ENCODE peak calls at places on chromosomes 12 and 14, in four cellular contexts. E is heart left ventricle; M is naive thymus-derived CD4-positive, alpha-beta T cell; Q is H1. T is an unnamed sample.

GRCh38 chr12:96187675-96188355 is 6.4 kb upstream of the ELK3 start:
- DNase-seq in E (no peak), M (no peak), Q (no peak), T (no peak)

GRCh38 chr12:78315018-78315417 is 484.3 kb downstream of the NAV3 start:
- DNase-seq in E (no peak), M (no peak), Q (no peak), T (no peak)

GRCh38 chr14:105074601-105075053 is 9.4 kb upstream of the GPR132 start:
- DNase-seq in E (no peak), M (no peak), Q (no peak), T (no peak)

GRCh38 chr12:93149228-93149627 is 220.1 kb upstream of the EEA1 start:
- DNase-seq in E (no peak), M (no peak), Q (no peak), T (no peak)

GRCh38 chr14:100988011-100988410 is 84.5 kb upstream of the RTL1 start:
- DNase-seq in E (no peak), M (no peak), Q (no peak), T (no peak)

GRCh38 chr12:76346798-76347420 is 1.3 kb downstream of the BBS10 start:
- DNase-seq in E (no peak), M (no peak), Q (no peak), T (no peak)

GRCh38 chr14:76872796-76873432 is 46.7 kb downstream of the LRRC74A start:
- DNase-seq in E (no peak), M (peak; percentile 35), Q (no peak), T (no peak)

GRCh38 chr12:132951649-132952048 is 4.5 kb downstream of the ZNF605 start:
- DNase-seq in E (no peak), M (no peak), Q (no peak), T (no peak)

GRCh38 chr14:64174922-64175782 is 119.0 kb downstream of the ESR2 start:
- DNase-seq in E (no peak), M (no peak), Q (no peak), T (no peak)

GRCh38 chr14:88166616-88167015 is 156.5 kb downstream of the KCNK10 start:
- DNase-seq in E (no peak), M (no peak), Q (no peak), T (no peak)

GRCh38 chr12:21894792-21895392 is 46.3 kb downstream of the ABCC9 start:
- DNase-seq in E (no peak), M (no peak), Q (no peak), T (no peak)

GRCh38 chr12:55982319-55982936 is 8.6 kb downstream of the RAB5B start:
- DNase-seq in E (no peak), M (no peak), Q (no peak), T (no peak)

GRCh38 chr12:83123039-83123438 is 436.3 kb downstream of the TMTC2 start:
- DNase-seq in E (no peak), M (no peak), Q (no peak), T (no peak)

GRCh38 chr12:32201996-32202395 is 95.3 kb downstream of the BICD1 start:
- DNase-seq in E (no peak), M (no peak), Q (no peak), T (no peak)

GRCh38 chr12:10175849-10176641 is 2.8 kb upstream of the TMEM52B start:
- DNase-seq in E (no peak), M (no peak), Q (no peak), T (no peak)

GRCh38 chr14:31897581-31898186 is 179.4 kb upstream of the ARHGAP5 start:
- DNase-seq in E (no peak), M (no peak), Q (no peak), T (no peak)

GRCh38 chr14:34129927-34130552 is 179.2 kb upstream of the EGLN3 start:
- DNase-seq in E (no peak), M (no peak), Q (no peak), T (no peak)

GRCh38 chr12:114668151-114668891 is 15.7 kb downstream of the TBX3 start:
- DNase-seq in E (peak; percentile 83), M (no peak), Q (peak; percentile 70), T (no peak)

GRCh38 chr14:77738559-77739250 is 22.3 kb downstream of the SNW1 start:
- DNase-seq in E (no peak), M (no peak), Q (no peak), T (no peak)

DNA sequence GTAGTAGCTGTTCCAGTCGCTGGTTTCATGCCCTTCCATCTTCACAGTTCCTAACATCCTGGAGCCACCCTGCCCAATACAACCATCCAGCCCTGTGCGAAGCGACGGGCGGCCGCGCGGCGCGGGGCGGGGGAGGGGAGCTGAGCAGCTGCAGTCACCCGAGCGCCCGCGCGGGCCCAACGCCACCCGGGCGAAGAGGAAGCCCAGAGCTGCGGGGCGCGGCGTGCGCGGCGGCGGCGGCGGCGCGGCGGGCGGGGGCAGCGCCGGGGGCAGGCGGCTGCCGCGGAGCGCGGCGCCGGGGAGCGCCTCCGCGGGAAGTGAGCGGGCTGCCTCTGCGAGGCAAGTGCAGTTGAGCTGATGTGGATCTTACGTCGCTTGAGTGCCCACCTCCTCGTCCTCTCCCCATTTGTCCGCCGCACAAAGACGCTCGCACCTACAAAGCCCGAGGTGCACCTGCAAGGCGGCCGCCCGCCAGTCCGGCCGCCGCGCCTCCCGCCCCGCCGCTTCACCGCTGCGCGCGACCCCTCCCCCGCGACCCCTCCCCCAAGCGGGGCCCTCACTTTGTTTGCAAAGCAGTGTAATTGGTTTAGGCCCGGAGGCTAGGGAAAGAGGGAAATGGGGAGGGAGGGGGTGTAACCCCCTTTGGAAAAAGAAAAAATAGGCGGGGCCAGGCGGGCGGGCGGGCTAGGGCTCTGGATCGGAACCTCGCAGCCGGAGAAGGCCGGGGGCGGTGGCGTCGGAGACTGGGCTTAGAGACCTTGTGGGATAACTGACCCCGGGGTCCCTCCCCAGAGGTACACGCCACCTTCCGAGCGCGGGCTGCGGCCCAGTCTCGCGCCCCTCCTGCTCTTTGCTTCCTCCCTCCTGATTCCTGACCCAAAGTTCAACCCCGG is at the start of the genes FOXA1 and TTC6:
- DNase-seq in E (no peak), M (no peak), Q (no peak), T (no peak)
- H3K4me3 ChIP-seq in E (peak within 1 kb of the TSS; percentile 43), M (no peak within 1 kb of the TSS), Q (peak within 1 kb of the TSS; percentile 36), T (peak within 1 kb of the TSS; percentile 38)

GRCh38 chr12:107776171-107776570 is 1.7 kb downstream of the ASCL4 start:
- DNase-seq in E (no peak), M (no peak), Q (no peak), T (no peak)

GRCh38 chr12:107780298-107780697 is 5.8 kb downstream of the ASCL4 start:
- DNase-seq in E (no peak), M (no peak), Q (no peak), T (no peak)

GRCh38 chr12:107779077-107779840 is 4.8 kb downstream of the ASCL4 start:
- DNase-seq in E (no peak), M (no peak), Q (no peak), T (no peak)

GRCh38 chr12:107775093-107775721 is 703 bp downstream of the ASCL4 start:
- DNase-seq in E (no peak), M (no peak), Q (peak; percentile 62), T (peak; percentile 61)

GRCh38 chr12:107778383-107779015 is 4.0 kb downstream of the ASCL4 start:
- DNase-seq in E (no peak), M (no peak), Q (no peak), T (no peak)
- H3K27me3 ChIP-seq in E (peaks cover 21% of the 10 kb centered on the region), M (peaks cover 4% of the 10 kb centered on the region), Q (peaks cover 37% of the 10 kb centered on the region), T (peaks cover 24% of the 10 kb centered on the region)

GRCh38 chr12:2231011-2231595 is 178.3 kb downstream of the CACNA1C start:
- DNase-seq in E (no peak), M (no peak), Q (no peak), T (no peak)
- H3K27ac ChIP-seq in E (peak overlapping the region; percentile 24), M (no peak overlapping the region), Q (no peak overlapping the region), T (no peak overlapping the region)

GRCh38 chr14:22535126-22535525 is 53.9 kb downstream of the DAD1 start:
- DNase-seq in E (no peak), M (no peak), Q (no peak), T (no peak)
- H3K4me3 ChIP-seq in E (no peak overlapping the region), M (peak overlapping the region; percentile 44), Q (no peak overlapping the region), T (no peak overlapping the region)

DNA sequence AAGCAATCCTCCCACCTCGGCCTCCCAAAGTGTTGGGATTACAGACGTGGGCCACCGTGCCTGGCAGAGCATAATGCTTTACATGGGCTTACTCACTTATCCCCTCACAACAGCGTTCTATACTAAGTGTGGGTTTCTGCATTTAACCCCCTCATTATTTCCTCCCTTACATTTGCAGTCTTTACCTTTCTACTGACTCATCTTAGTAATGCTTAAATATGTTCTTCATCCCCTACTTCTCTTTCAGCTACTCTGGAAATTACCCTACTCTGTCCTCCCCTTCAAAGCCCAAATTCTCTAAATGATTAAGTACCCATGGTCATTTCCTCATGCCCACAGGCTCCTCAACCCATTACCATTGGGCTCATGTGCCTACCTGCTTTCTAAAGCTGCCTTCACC is 40.7 kb downstream of the NKX2-1 start:
- DNase-seq in E (no peak), M (no peak), Q (no peak), T (no peak)
- H3K27me3 ChIP-seq in E (no peaks in the 10 kb centered on the region), M (no peaks in the 10 kb centered on the region), Q (no peaks in the 10 kb centered on the region), T (no peaks in the 10 kb centered on the region)

DNA sequence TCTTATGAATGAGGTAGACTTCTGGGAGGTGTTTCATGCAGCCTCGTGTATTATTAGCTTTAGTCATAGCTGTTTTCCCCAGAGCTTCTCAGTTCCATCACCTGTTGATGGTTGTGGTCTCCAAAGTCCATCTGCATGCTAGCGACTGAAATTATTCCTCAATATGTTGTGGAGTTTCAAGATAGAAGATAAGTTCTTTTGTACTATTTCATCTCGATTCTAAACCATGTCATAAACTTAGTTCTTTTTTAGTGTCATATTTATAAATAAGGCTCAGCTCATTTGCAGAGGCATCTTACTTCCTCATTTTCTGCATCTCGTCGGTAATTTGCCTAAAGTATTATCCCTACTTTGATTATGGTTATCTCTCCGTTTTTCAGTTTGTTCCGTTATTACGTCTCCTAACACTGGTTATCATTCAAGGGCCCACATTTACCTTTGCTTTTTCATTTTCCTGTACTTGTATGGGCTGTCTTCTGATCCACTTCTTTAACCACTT is 119.1 kb downstream of the ITPR2 start:
- DNase-seq in E (no peak), M (no peak), Q (no peak), T (no peak)
- H3K27ac ChIP-seq in E (no peak overlapping the region), M (no peak overlapping the region), Q (no peak overlapping the region), T (no peak overlapping the region)

GRCh38 chr12:42690264-42690663 is 100.7 kb upstream of the PRICKLE1 start:
- DNase-seq in E (no peak), M (no peak), Q (no peak), T (no peak)

GRCh38 chr12:42692749-42693148 is 103.2 kb upstream of the PRICKLE1 start:
- DNase-seq in E (no peak), M (no peak), Q (no peak), T (no peak)

GRCh38 chr12:42695490-42695995 is 106.0 kb upstream of the PRICKLE1 start:
- DNase-seq in E (no peak), M (no peak), Q (no peak), T (no peak)

GRCh38 chr12:42689699-42690098 is 100.2 kb upstream of the PRICKLE1 start:
- DNase-seq in E (no peak), M (no peak), Q (no peak), T (no peak)

DNA sequence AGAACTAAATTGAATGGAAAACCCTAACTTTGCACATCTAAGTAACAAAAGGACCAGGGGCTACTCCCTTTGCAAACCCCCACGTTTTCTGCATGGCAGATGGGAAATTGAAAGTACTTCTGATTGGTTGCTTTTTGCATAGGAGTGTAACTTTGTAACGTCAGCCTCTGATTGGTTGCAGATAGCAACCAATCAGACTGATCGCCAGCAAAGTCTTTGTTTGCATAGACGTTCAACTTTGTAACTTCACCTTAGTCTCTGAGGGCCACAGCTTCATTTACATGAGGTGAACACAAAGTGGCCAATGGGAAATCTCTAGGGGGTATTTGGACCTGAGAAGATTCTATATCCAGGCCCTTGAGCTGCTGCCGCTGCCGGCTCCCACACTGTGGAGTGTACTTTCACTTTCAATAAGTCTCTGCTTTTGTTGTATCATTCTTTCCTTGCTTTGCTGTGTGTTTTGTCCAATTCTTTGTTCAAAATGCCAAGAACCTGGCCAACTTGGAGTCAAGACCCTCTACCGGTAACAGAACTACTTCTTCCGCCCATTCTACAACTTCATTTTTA is 102.5 kb upstream of the PRICKLE1 start:
- DNase-seq in E (no peak), M (no peak), Q (no peak), T (no peak)
- H3K4me3 ChIP-seq in E (peak overlapping the region; percentile 52), M (no peak overlapping the region), Q (no peak overlapping the region), T (no peak overlapping the region)

GRCh38 chr14:99820702-99821331 is 27.6 kb downstream of the EML1 start:
- DNase-seq in E (no peak), M (no peak), Q (no peak), T (no peak)
- H3K27me3 ChIP-seq in E (no peaks in the 10 kb centered on the region), M (no peaks in the 10 kb centered on the region), Q (no peaks in the 10 kb centered on the region), T (no peaks in the 10 kb centered on the region)